ENCODE peak calls at places on chromosome 9, in nine cellular contexts. D is adipocyte; Q is putamen; F is AG10803; V is activated CD8-positive, alpha-beta memory T cell treated with anti-CD3 and anti-CD28 coated beads for 4 hours; N is hippocampal formation; E is NCI-H146; T is HEK293T; K is lung microvascular endothelial cell. W is an unnamed sample.
A peak's percentile ranks its signal among the peaks of the same experiment; 100 is the strongest.

GRCh38 chr9:13445123-13445522 is 165.6 kb upstream of the MPDZ start:
- DNase-seq in D (peak; percentile 22), Q (no peak), F (no peak), V (no peak), N (no peak), E (peak; percentile 14), T (no peak), K (no peak), W (no peak)

GRCh38 chr9:127316586-127317383 is 52.2 kb downstream of the GARNL3 start:
- DNase-seq in D (peak; percentile 47), Q (no peak), F (peak; percentile 19), V (no peak), N (no peak), E (no peak), T (no peak), K (peak; percentile 17), W (peak; percentile 49)

GRCh38 chr9:127698985-127699670 is 7.7 kb upstream of the CFAP157 start:
- DNase-seq in D (peak; percentile 93), Q (peak; percentile 96), F (peak; percentile 97), V (peak; percentile 79), N (peak; percentile 95), E (no peak), T (peak; percentile 48), K (peak; percentile 98), W (peak; percentile 97)

GRCh38 chr9:118563677-118564076 is 805.6 kb downstream of the BRINP1 start:
- DNase-seq in D (peak; percentile 45), Q (peak; percentile 34), F (peak; percentile 48), V (no peak), N (no peak), E (no peak), T (no peak), K (no peak), W (peak; percentile 3)

GRCh38 chr9:123771690-123772089 is 158.2 kb downstream of the DENND1A start:
- DNase-seq in D (no peak), Q (no peak), F (no peak), V (no peak), N (no peak), E (no peak), T (no peak), K (no peak), W (no peak)

GRCh38 chr9:130111805-130112204 is 58.1 kb downstream of the GPR107 start:
- DNase-seq in D (no peak), Q (no peak), F (no peak), V (no peak), N (no peak), E (no peak), T (no peak), K (no peak), W (no peak)

GRCh38 chr9:137458194-137459146 is 664 bp downstream of the NSMF start:
- DNase-seq in D (peak; percentile 57), Q (peak; percentile 78), F (no peak), V (no peak), N (peak; percentile 49), E (peak; percentile 27), T (no peak), K (no peak), W (peak; percentile 36)

GRCh38 chr9:34987160-34988040 is 2.1 kb upstream of the DNAJB5 start:
- DNase-seq in D (no peak), Q (peak; percentile 66), F (no peak), V (no peak), N (no peak), E (peak; percentile 12), T (no peak), K (no peak), W (no peak)

GRCh38 chr9:94656190-94656589 is 16.9 kb upstream of the FBP1 start:
- DNase-seq in D (no peak), Q (no peak), F (no peak), V (peak; percentile 4), N (peak; percentile 22), E (no peak), T (no peak), K (no peak), W (no peak)

GRCh38 chr9:121827251-121827967 is 176.0 kb downstream of the DAB2IP start:
- DNase-seq in D (no peak), Q (no peak), F (no peak), V (no peak), N (no peak), E (no peak), T (no peak), K (no peak), W (no peak)

GRCh38 chr9:131635912-131636311 is 90.6 kb downstream of the PRRT1B start:
- DNase-seq in D (no peak), Q (no peak), F (no peak), V (no peak), N (no peak), E (no peak), T (no peak), K (peak; percentile 19), W (no peak)

GRCh38 chr9:110875275-110875674 is 163.0 kb downstream of the LPAR1 start:
- DNase-seq in D (no peak), Q (peak; percentile 45), F (no peak), V (no peak), N (no peak), E (no peak), T (no peak), K (no peak), W (no peak)

GRCh38 chr9:132571806-132572600 is 10.4 kb upstream of the BARHL1 start:
- DNase-seq in D (no peak), Q (no peak), F (no peak), V (no peak), N (no peak), E (no peak), T (no peak), K (no peak), W (no peak)

GRCh38 chr9:105044458-105044857 is 116.5 kb upstream of the ABCA1 start:
- DNase-seq in D (no peak), Q (peak; percentile 70), F (no peak), V (no peak), N (peak; percentile 34), E (no peak), T (no peak), K (no peak), W (no peak)

GRCh38 chr9:111423389-111423788 is 60.8 kb downstream of the ECPAS start:
- DNase-seq in D (no peak), Q (no peak), F (no peak), V (no peak), N (no peak), E (no peak), T (no peak), K (no peak), W (no peak)

GRCh38 chr9:137955586-137955985 is 78.0 kb downstream of the CACNA1B start:
- DNase-seq in D (no peak), Q (no peak), F (no peak), V (no peak), N (no peak), E (no peak), T (no peak), K (no peak), W (no peak)

GRCh38 chr9:93114169-93114983 is 18.4 kb downstream of the CARD19 start:
- DNase-seq in D (no peak), Q (no peak), F (no peak), V (no peak), N (no peak), E (no peak), T (no peak), K (no peak), W (no peak)

GRCh38 chr9:87595605-87596004 is 97.9 kb downstream of the DAPK1 start:
- DNase-seq in D (no peak), Q (no peak), F (no peak), V (no peak), N (no peak), E (no peak), T (no peak), K (no peak), W (no peak)

GRCh38 chr9:93397664-93398381 is 53.7 kb upstream of the FAM120A start:
- DNase-seq in D (peak; percentile 45), Q (no peak), F (peak; percentile 36), V (no peak), N (no peak), E (no peak), T (no peak), K (no peak), W (peak; percentile 3)

GRCh38 chr9:92706218-92706940 is 36.4 kb upstream of the IPPK start:
- DNase-seq in D (no peak), Q (no peak), F (peak; percentile 35), V (no peak), N (no peak), E (no peak), T (peak; percentile 57), K (peak; percentile 25), W (peak; percentile 29)

GRCh38 chr9:100505564-100506159 is 32.7 kb downstream of the TMEFF1 start:
- DNase-seq in D (peak; percentile 57), Q (no peak), F (peak; percentile 36), V (peak; percentile 5), N (no peak), E (peak; percentile 2), T (peak; percentile 57), K (peak; percentile 76), W (peak; percentile 60)

GRCh38 chr9:133783331-133783731 is 45.2 kb upstream of the SARDH start:
- DNase-seq in D (no peak), Q (no peak), F (no peak), V (no peak), N (no peak), E (no peak), T (no peak), K (no peak), W (no peak)

GRCh38 chr9:23039402-23039801 is 592.8 kb downstream of the DMRTA1 start:
- DNase-seq in D (no peak), Q (no peak), F (no peak), V (no peak), N (no peak), E (no peak), T (no peak), K (no peak), W (no peak)

GRCh38 chr9:131468031-131468430 is 34.7 kb upstream of the POMT1 start:
- DNase-seq in D (no peak), Q (no peak), F (no peak), V (no peak), N (no peak), E (no peak), T (no peak), K (no peak), W (no peak)

GRCh38 chr9:131676431-131676972 is 63.4 kb downstream of the RAPGEF1 start:
- DNase-seq in D (peak; percentile 24), Q (no peak), F (peak; percentile 20), V (no peak), N (no peak), E (no peak), T (no peak), K (no peak), W (no peak)

GRCh38 chr9:3960661-3961144 is 339.2 kb downstream of the GLIS3 start:
- DNase-seq in D (no peak), Q (peak; percentile 55), F (peak; percentile 73), V (no peak), N (no peak), E (no peak), T (no peak), K (no peak), W (peak; percentile 68)

GRCh38 chr9:69178583-69179011 is 4.5 kb downstream of the TJP2 start:
- DNase-seq in D (no peak), Q (no peak), F (no peak), V (no peak), N (no peak), E (no peak), T (no peak), K (peak; percentile 20), W (peak; percentile 69)

GRCh38 chr9:133843751-133844373 is 105.7 kb upstream of the SARDH start:
- DNase-seq in D (no peak), Q (no peak), F (no peak), V (no peak), N (no peak), E (no peak), T (no peak), K (no peak), W (no peak)

GRCh38 chr9:104386425-104387069 is 117.5 kb upstream of the OR13F1 start:
- DNase-seq in D (peak; percentile 75), Q (peak; percentile 9), F (peak; percentile 44), V (no peak), N (peak; percentile 64), E (peak; percentile 45), T (peak; percentile 30), K (peak; percentile 30), W (peak; percentile 32)

GRCh38 chr9:93112116-93112863 is 16.3 kb downstream of the CARD19 start:
- DNase-seq in D (no peak), Q (no peak), F (no peak), V (no peak), N (no peak), E (no peak), T (no peak), K (no peak), W (no peak)

GRCh38 chr9:124312290-124313265 is 54.8 kb downstream of the NEK6 start:
- DNase-seq in D (no peak), Q (peak; percentile 43), F (no peak), V (no peak), N (no peak), E (no peak), T (no peak), K (no peak), W (no peak)